ENCODE peak calls at places on chromosomes 16 and 17, in six cellular contexts. M is cardiac septum, Q is ovary, D is erythroblast, C is amniotic stem cell, A is A549. F is an unnamed sample.

GRCh38 chr17:49624896-49625295 is 49.2 kb downstream of the NXPH3 start:
- DNase-seq in M (no peak), C (no peak), D (no peak), A (no peak), Q (no peak), F (no peak)

GRCh38 chr17:52148288-52148968 is 10.1 kb downstream of the CA10 start:
- DNase-seq in D (no peak), M (no peak), Q (no peak), A (no peak), C (no peak), F (no peak)

GRCh38 chr17:4199818-4200402 is 56.9 kb downstream of the CYB5D2 start:
- DNase-seq in A (peak; percentile 81), D (peak; percentile 36), M (no peak), C (peak; percentile 19), Q (no peak), F (peak; percentile 69)

GRCh38 chr17:78883533-78884131 is 19.4 kb downstream of the CEP295NL start:
- DNase-seq in D (no peak), Q (peak; percentile 77), C (peak; percentile 90), M (peak; percentile 88), A (peak; percentile 98), F (peak; percentile 47)

GRCh38 chr16:88431651-88432050 is 21.4 kb upstream of the ZFPM1 start:
- DNase-seq in A (no peak), M (no peak), C (no peak), D (no peak), Q (no peak), F (no peak)

GRCh38 chr17:68871447-68871846 is 83.7 kb downstream of the ABCA8 start:
- DNase-seq in C (no peak), D (no peak), M (no peak), A (no peak), Q (no peak), F (no peak)

GRCh38 chr17:78176548-78177025 is 8.2 kb downstream of the SYNGR2 start:
- DNase-seq in A (peak; percentile 86), Q (peak; percentile 68), C (peak; percentile 5), D (peak; percentile 76), M (peak; percentile 92), F (peak; percentile 90)

GRCh38 chr17:788551-788950 is 6.4 kb downstream of the MRM3 start:
- DNase-seq in D (no peak), C (no peak), M (no peak), Q (no peak), A (no peak), F (no peak)

GRCh38 chr16:5017678-5017969 is 16.1 kb downstream of the NAGPA start:
- DNase-seq in M (no peak), A (no peak), D (no peak), C (no peak), Q (no peak), F (no peak)

GRCh38 chr17:7394452-7395191 is at the start of gene PLSCR3:
- DNase-seq in M (peak; percentile 95), D (peak; percentile 83), C (peak; percentile 78), Q (peak; percentile 88), A (peak; percentile 91), F (peak; percentile 86)

GRCh38 chr16:79644977-79645667 is 44.6 kb upstream of the MAF start:
- DNase-seq in Q (no peak), C (no peak), A (no peak), D (no peak), M (no peak), F (no peak)

GRCh38 chr17:10092595-10092994 is 105.8 kb downstream of the GAS7 start:
- DNase-seq in C (no peak), D (no peak), A (no peak), M (no peak), Q (no peak), F (no peak)

GRCh38 chr16:65782537-65783290 is 583.8 kb upstream of the CDH5 start:
- DNase-seq in C (peak; percentile 82), A (no peak), D (no peak), Q (no peak), M (no peak), F (no peak)

GRCh38 chr17:29590261-29590978 is 972 bp upstream of the GIT1 start:
- DNase-seq in D (no peak), C (no peak), A (peak; percentile 56), M (no peak), Q (no peak), F (no peak)

GRCh38 chr17:72734611-72735010 is 357.9 kb downstream of the SLC39A11 start:
- DNase-seq in Q (no peak), D (no peak), M (no peak), A (no peak), C (no peak), F (no peak)

GRCh38 chr16:28110074-28110473 is 46.6 kb upstream of the GSG1L start:
- DNase-seq in Q (no peak), C (no peak), A (no peak), D (no peak), M (no peak), F (no peak)

GRCh38 chr16:324451-325334 is 27.8 kb downstream of the AXIN1 start:
- DNase-seq in M (no peak), C (no peak), D (peak; percentile 94), A (no peak), Q (no peak), F (no peak)

GRCh38 chr16:70529051-70529777 is 5.6 kb downstream of the SF3B3 start:
- DNase-seq in C (no peak), Q (no peak), A (peak; percentile 62), D (peak; percentile 55), M (no peak), F (peak; percentile 15)

GRCh38 chr17:73232587-73233373 is 28.9 kb downstream of the CPSF4L start:
- DNase-seq in Q (no peak), C (no peak), M (peak; percentile 77), D (peak; percentile 50), A (peak; percentile 55), F (peak; percentile 39)

GRCh38 chr16:3618782-3619166 is 7.4 kb upstream of the SLX4 start:
- DNase-seq in C (no peak), A (no peak), M (no peak), D (no peak), Q (no peak), F (no peak)

GRCh38 chr16:64657316-64658011 is 464.4 kb downstream of the CDH11 start:
- DNase-seq in A (no peak), Q (no peak), D (no peak), M (no peak), C (no peak), F (no peak)

GRCh38 chr17:82338858-82339633 is 5.5 kb upstream of the SECTM1 start:
- DNase-seq in D (no peak), C (no peak), Q (peak; percentile 60), A (peak; percentile 94), M (no peak), F (no peak)